ENCODE peak calls at places on chromosomes 6 and 20, in four cellular contexts. One of them, this sample, is unnamed.

GRCh38 chr6:11126876-11127275 is 15.4 kb upstream of the ERVFRD-1 start:
- DNase-seq in lung microvascular endothelial cell: no peak
- DNase-seq in progenitor cell of endocrine pancreas: no peak
- DNase-seq in DMS153: no peak
- DNase-seq in this sample: no peak

GRCh38 chr6:100382031-100382430 is 82.7 kb downstream of the SIM1 start:
- DNase-seq in lung microvascular endothelial cell: no peak
- DNase-seq in progenitor cell of endocrine pancreas: no peak
- DNase-seq in DMS153: no peak
- DNase-seq in this sample: no peak

GRCh38 chr20:41261790-41262717 is 55.5 kb downstream of the ZHX3 start:
- DNase-seq in lung microvascular endothelial cell: no peak
- DNase-seq in progenitor cell of endocrine pancreas: no peak
- DNase-seq in DMS153: no peak
- DNase-seq in this sample: no peak

GRCh38 chr20:53413188-53413631 is 180.4 kb downstream of the ZNF217 start:
- DNase-seq in lung microvascular endothelial cell: peak; percentile 5
- DNase-seq in progenitor cell of endocrine pancreas: peak; percentile 69
- DNase-seq in DMS153: no peak
- DNase-seq in this sample: peak; percentile 44

GRCh38 chr6:52672422-52673025 is 1.6 kb downstream of the TMEM14A start:
- DNase-seq in lung microvascular endothelial cell: no peak
- DNase-seq in progenitor cell of endocrine pancreas: no peak
- DNase-seq in DMS153: no peak
- DNase-seq in this sample: no peak

GRCh38 chr6:150568560-150568959 is 31.1 kb upstream of the PLEKHG1 start:
- DNase-seq in lung microvascular endothelial cell: no peak
- DNase-seq in progenitor cell of endocrine pancreas: no peak
- DNase-seq in DMS153: no peak
- DNase-seq in this sample: no peak

GRCh38 chr6:135087403-135087802 is 32.8 kb upstream of the HBS1L start:
- DNase-seq in lung microvascular endothelial cell: no peak
- DNase-seq in progenitor cell of endocrine pancreas: no peak
- DNase-seq in DMS153: no peak
- DNase-seq in this sample: no peak

GRCh38 chr6:41558033-41558807 is 12.0 kb downstream of the FOXP4 start:
- DNase-seq in lung microvascular endothelial cell: no peak
- DNase-seq in progenitor cell of endocrine pancreas: no peak
- DNase-seq in DMS153: no peak
- DNase-seq in this sample: no peak

GRCh38 chr6:19691465-19692167 is 145.6 kb upstream of the ID4 start:
- DNase-seq in lung microvascular endothelial cell: no peak
- DNase-seq in progenitor cell of endocrine pancreas: peak; percentile 26
- DNase-seq in DMS153: no peak
- DNase-seq in this sample: no peak

GRCh38 chr20:39874049-39874893 is 814.8 kb downstream of the MAFB start:
- DNase-seq in lung microvascular endothelial cell: peak; percentile 96
- DNase-seq in progenitor cell of endocrine pancreas: peak; percentile 42
- DNase-seq in DMS153: peak; percentile 70
- DNase-seq in this sample: peak; percentile 79

GRCh38 chr6:30730611-30731435 is 10.7 kb downstream of the TUBB start:
- DNase-seq in lung microvascular endothelial cell: peak; percentile 81
- DNase-seq in progenitor cell of endocrine pancreas: peak; percentile 76
- DNase-seq in DMS153: peak; percentile 80
- DNase-seq in this sample: peak; percentile 82

GRCh38 chr20:9025643-9026042 is 43.2 kb upstream of the PLCB4 start:
- DNase-seq in lung microvascular endothelial cell: no peak
- DNase-seq in progenitor cell of endocrine pancreas: no peak
- DNase-seq in DMS153: no peak
- DNase-seq in this sample: no peak

GRCh38 chr6:21022343-21023107 is 488.3 kb downstream of the CDKAL1 start:
- DNase-seq in lung microvascular endothelial cell: peak; percentile 62
- DNase-seq in progenitor cell of endocrine pancreas: no peak
- DNase-seq in DMS153: peak; percentile 99
- DNase-seq in this sample: peak; percentile 91

GRCh38 chr6:129576456-129576855 is 133.5 kb downstream of the ARHGAP18 start:
- DNase-seq in lung microvascular endothelial cell: no peak
- DNase-seq in progenitor cell of endocrine pancreas: no peak
- DNase-seq in DMS153: no peak
- DNase-seq in this sample: no peak

GRCh38 chr6:70717038-70717801 is 49.5 kb downstream of the SMAP1 start:
- DNase-seq in lung microvascular endothelial cell: peak; percentile 75
- DNase-seq in progenitor cell of endocrine pancreas: no peak
- DNase-seq in DMS153: no peak
- DNase-seq in this sample: no peak

GRCh38 chr6:7726416-7727149 is 684 bp downstream of the BMP6 start:
- DNase-seq in lung microvascular endothelial cell: peak; percentile 49
- DNase-seq in progenitor cell of endocrine pancreas: peak; percentile 17
- DNase-seq in DMS153: no peak
- DNase-seq in this sample: no peak

GRCh38 chr20:3282271-3283221 is 43.6 kb upstream of the SLC4A11 start:
- DNase-seq in lung microvascular endothelial cell: no peak
- DNase-seq in progenitor cell of endocrine pancreas: no peak
- DNase-seq in DMS153: no peak
- DNase-seq in this sample: no peak

GRCh38 chr6:13581700-13582229 is 7.4 kb downstream of the SIRT5 start:
- DNase-seq in lung microvascular endothelial cell: no peak
- DNase-seq in progenitor cell of endocrine pancreas: no peak
- DNase-seq in DMS153: no peak
- DNase-seq in this sample: no peak

GRCh38 chr6:53979468-53980067 is 131.7 kb upstream of the MLIP start:
- DNase-seq in lung microvascular endothelial cell: peak; percentile 67
- DNase-seq in progenitor cell of endocrine pancreas: no peak
- DNase-seq in DMS153: no peak
- DNase-seq in this sample: peak; percentile 8

GRCh38 chr20:20364747-20365558 is 3.0 kb upstream of the INSM1 start:
- DNase-seq in lung microvascular endothelial cell: no peak
- DNase-seq in progenitor cell of endocrine pancreas: no peak
- DNase-seq in DMS153: no peak
- DNase-seq in this sample: peak; percentile 34

GRCh38 chr6:28263946-28264345 is 3.0 kb upstream of the ZSCAN26 start:
- DNase-seq in lung microvascular endothelial cell: no peak
- DNase-seq in progenitor cell of endocrine pancreas: no peak
- DNase-seq in DMS153: no peak
- DNase-seq in this sample: no peak

GRCh38 chr6:156857573-156857972 is 80.4 kb downstream of the ARID1B start:
- DNase-seq in lung microvascular endothelial cell: peak; percentile 48
- DNase-seq in progenitor cell of endocrine pancreas: no peak
- DNase-seq in DMS153: no peak
- DNase-seq in this sample: no peak

GRCh38 chr6:156816505-156816904 is 39.3 kb downstream of the ARID1B start:
- DNase-seq in lung microvascular endothelial cell: peak; percentile 24
- DNase-seq in progenitor cell of endocrine pancreas: no peak
- DNase-seq in DMS153: no peak
- DNase-seq in this sample: no peak

GRCh38 chr6:20217476-20217855 is 5.2 kb upstream of the MBOAT1 start:
- DNase-seq in lung microvascular endothelial cell: peak; percentile 51
- DNase-seq in progenitor cell of endocrine pancreas: no peak
- DNase-seq in DMS153: no peak
- DNase-seq in this sample: no peak

GRCh38 chr6:36324191-36324590 is 12.5 kb downstream of the BNIP5 start:
- DNase-seq in lung microvascular endothelial cell: no peak
- DNase-seq in progenitor cell of endocrine pancreas: no peak
- DNase-seq in DMS153: no peak
- DNase-seq in this sample: no peak

GRCh38 chr6:3229566-3230274 is 2.3 kb upstream of the TUBB2B start:
- DNase-seq in lung microvascular endothelial cell: no peak
- DNase-seq in progenitor cell of endocrine pancreas: peak; percentile 42
- DNase-seq in DMS153: peak; percentile 19
- DNase-seq in this sample: peak; percentile 34

GRCh38 chr6:85047818-85048217 is 283.4 kb upstream of the TBX18 start:
- DNase-seq in lung microvascular endothelial cell: peak; percentile 28
- DNase-seq in progenitor cell of endocrine pancreas: no peak
- DNase-seq in DMS153: no peak
- DNase-seq in this sample: no peak

GRCh38 chr6:152981989-152982767 is 663 bp downstream of the FBXO5 start:
- DNase-seq in lung microvascular endothelial cell: no peak
- DNase-seq in progenitor cell of endocrine pancreas: peak; percentile 23
- DNase-seq in DMS153: no peak
- DNase-seq in this sample: no peak

GRCh38 chr6:163731215-163732013 is 316.9 kb downstream of the QKI start:
- DNase-seq in lung microvascular endothelial cell: no peak
- DNase-seq in progenitor cell of endocrine pancreas: no peak
- DNase-seq in DMS153: no peak
- DNase-seq in this sample: no peak

GRCh38 chr6:501891-502601 is 110.5 kb downstream of the IRF4 start:
- DNase-seq in lung microvascular endothelial cell: no peak
- DNase-seq in progenitor cell of endocrine pancreas: no peak
- DNase-seq in DMS153: no peak
- DNase-seq in this sample: no peak

GRCh38 chr6:70413829-70414494 is 654 bp downstream of the FAM135A start:
- DNase-seq in lung microvascular endothelial cell: peak; percentile 13
- DNase-seq in progenitor cell of endocrine pancreas: no peak
- DNase-seq in DMS153: no peak
- DNase-seq in this sample: no peak

GRCh38 chr6:117976030-117976651 is 69.1 kb downstream of the SLC35F1 start:
- DNase-seq in lung microvascular endothelial cell: peak; percentile 62
- DNase-seq in progenitor cell of endocrine pancreas: no peak
- DNase-seq in DMS153: peak; percentile 34
- DNase-seq in this sample: peak; percentile 8

GRCh38 chr6:67735623-67736022 is 899.5 kb upstream of the ADGRB3 start:
- DNase-seq in lung microvascular endothelial cell: no peak
- DNase-seq in progenitor cell of endocrine pancreas: no peak
- DNase-seq in DMS153: no peak
- DNase-seq in this sample: no peak

GRCh38 chr6:91781946-91782345 is 1195.1 kb upstream of the MAP3K7 start:
- DNase-seq in lung microvascular endothelial cell: no peak
- DNase-seq in progenitor cell of endocrine pancreas: no peak
- DNase-seq in DMS153: peak; percentile 61
- DNase-seq in this sample: no peak

This sample was measured in NCI-H510A.